ENCODE peak calls at places on chromosomes 4 and X, in eight cellular contexts. One of them, this sample, is unnamed.

GRCh38 chr4:128358231-128358902 is 70.8 kb upstream of the PGRMC2 start:
- DNase-seq in GM13977: no peak
- DNase-seq in osteocyte: no peak
- DNase-seq in progenitor cell of endocrine pancreas: no peak
- DNase-seq in mucosa of descending colon: no peak
- DNase-seq in epithelial cell of esophagus: peak; percentile 51
- DNase-seq in esophagus squamous epithelium: no peak
- DNase-seq in Calu3: no peak
- DNase-seq in this sample: no peak

GRCh38 chr4:143341186-143341755 is 4.6 kb downstream of the GAB1 start:
- DNase-seq in osteocyte: no peak
- DNase-seq in Calu3: no peak
- DNase-seq in progenitor cell of endocrine pancreas: no peak
- DNase-seq in esophagus squamous epithelium: no peak
- DNase-seq in mucosa of descending colon: no peak
- DNase-seq in GM13977: no peak
- DNase-seq in epithelial cell of esophagus: no peak
- DNase-seq in this sample: no peak

GRCh38 chrX:80266979-80267378 is 153.3 kb upstream of the TENT5D start:
- DNase-seq in Calu3: no peak
- DNase-seq in epithelial cell of esophagus: no peak
- DNase-seq in esophagus squamous epithelium: no peak
- DNase-seq in GM13977: no peak
- DNase-seq in osteocyte: no peak
- DNase-seq in progenitor cell of endocrine pancreas: no peak
- DNase-seq in mucosa of descending colon: no peak
- DNase-seq in this sample: no peak

GRCh38 chr4:88457307-88458090 is 580 bp downstream of the HERC5 start:
- DNase-seq in mucosa of descending colon: peak; percentile 66
- DNase-seq in epithelial cell of esophagus: peak; percentile 37
- DNase-seq in Calu3: peak; percentile 36
- DNase-seq in osteocyte: no peak
- DNase-seq in progenitor cell of endocrine pancreas: peak; percentile 37
- DNase-seq in esophagus squamous epithelium: no peak
- DNase-seq in GM13977: no peak
- DNase-seq in this sample: peak; percentile 68

GRCh38 chr4:31175242-31175910 is 455.2 kb downstream of the PCDH7 start:
- DNase-seq in mucosa of descending colon: no peak
- DNase-seq in Calu3: no peak
- DNase-seq in esophagus squamous epithelium: no peak
- DNase-seq in progenitor cell of endocrine pancreas: no peak
- DNase-seq in osteocyte: no peak
- DNase-seq in epithelial cell of esophagus: peak; percentile 78
- DNase-seq in GM13977: no peak
- DNase-seq in this sample: no peak

GRCh38 chr4:6688879-6689505 is 4.7 kb upstream of the S100P start:
- DNase-seq in GM13977: peak; percentile 80
- DNase-seq in progenitor cell of endocrine pancreas: peak; percentile 47
- DNase-seq in Calu3: peak; percentile 78
- DNase-seq in mucosa of descending colon: peak; percentile 61
- DNase-seq in esophagus squamous epithelium: no peak
- DNase-seq in epithelial cell of esophagus: peak; percentile 94
- DNase-seq in osteocyte: peak; percentile 91
- DNase-seq in this sample: no peak

GRCh38 chr4:15018389-15018788 is 16.1 kb downstream of the CPEB2 start:
- DNase-seq in mucosa of descending colon: no peak
- DNase-seq in GM13977: no peak
- DNase-seq in progenitor cell of endocrine pancreas: no peak
- DNase-seq in Calu3: no peak
- DNase-seq in osteocyte: no peak
- DNase-seq in esophagus squamous epithelium: no peak
- DNase-seq in epithelial cell of esophagus: no peak
- DNase-seq in this sample: no peak

GRCh38 chr4:118086334-118086733 is 52.0 kb downstream of the NDST3 start:
- DNase-seq in progenitor cell of endocrine pancreas: no peak
- DNase-seq in mucosa of descending colon: no peak
- DNase-seq in esophagus squamous epithelium: no peak
- DNase-seq in GM13977: no peak
- DNase-seq in Calu3: peak; percentile 1
- DNase-seq in osteocyte: no peak
- DNase-seq in epithelial cell of esophagus: peak; percentile 74
- DNase-seq in this sample: no peak

GRCh38 chr4:84215218-84215617 is 283.9 kb downstream of the NKX6-1 start:
- DNase-seq in progenitor cell of endocrine pancreas: no peak
- DNase-seq in esophagus squamous epithelium: no peak
- DNase-seq in osteocyte: no peak
- DNase-seq in GM13977: no peak
- DNase-seq in epithelial cell of esophagus: no peak
- DNase-seq in mucosa of descending colon: no peak
- DNase-seq in Calu3: no peak
- DNase-seq in this sample: no peak

GRCh38 chr4:139443661-139444060 is 10.3 kb upstream of the RAB33B start:
- DNase-seq in osteocyte: no peak
- DNase-seq in mucosa of descending colon: no peak
- DNase-seq in Calu3: no peak
- DNase-seq in esophagus squamous epithelium: no peak
- DNase-seq in epithelial cell of esophagus: no peak
- DNase-seq in progenitor cell of endocrine pancreas: no peak
- DNase-seq in GM13977: no peak
- DNase-seq in this sample: no peak

GRCh38 chr4:10664408-10664807 is 20.2 kb downstream of the CLNK start:
- DNase-seq in GM13977: no peak
- DNase-seq in Calu3: peak; percentile 17
- DNase-seq in osteocyte: no peak
- DNase-seq in epithelial cell of esophagus: peak; percentile 79
- DNase-seq in esophagus squamous epithelium: no peak
- DNase-seq in progenitor cell of endocrine pancreas: no peak
- DNase-seq in mucosa of descending colon: no peak
- DNase-seq in this sample: no peak

GRCh38 chrX:30504309-30504708 is 73.3 kb downstream of the TASL start:
- DNase-seq in GM13977: peak; percentile 24
- DNase-seq in esophagus squamous epithelium: no peak
- DNase-seq in progenitor cell of endocrine pancreas: no peak
- DNase-seq in epithelial cell of esophagus: peak; percentile 27
- DNase-seq in mucosa of descending colon: no peak
- DNase-seq in Calu3: no peak
- DNase-seq in osteocyte: no peak
- DNase-seq in this sample: no peak

GRCh38 chr4:109967798-109968520 is 55.3 kb downstream of the EGF start:
- DNase-seq in mucosa of descending colon: no peak
- DNase-seq in progenitor cell of endocrine pancreas: no peak
- DNase-seq in esophagus squamous epithelium: no peak
- DNase-seq in GM13977: no peak
- DNase-seq in Calu3: peak; percentile 34
- DNase-seq in epithelial cell of esophagus: peak; percentile 93
- DNase-seq in osteocyte: no peak
- DNase-seq in this sample: no peak

GRCh38 chrX:129780441-129781105 is 824 bp downstream of the SASH3 start:
- DNase-seq in progenitor cell of endocrine pancreas: no peak
- DNase-seq in osteocyte: no peak
- DNase-seq in GM13977: no peak
- DNase-seq in esophagus squamous epithelium: no peak
- DNase-seq in Calu3: no peak
- DNase-seq in epithelial cell of esophagus: no peak
- DNase-seq in mucosa of descending colon: no peak
- DNase-seq in this sample: no peak

GRCh38 chr4:89723096-89723495 is 113.9 kb downstream of the SNCA start:
- DNase-seq in mucosa of descending colon: no peak
- DNase-seq in progenitor cell of endocrine pancreas: no peak
- DNase-seq in esophagus squamous epithelium: no peak
- DNase-seq in Calu3: no peak
- DNase-seq in GM13977: no peak
- DNase-seq in epithelial cell of esophagus: peak; percentile 2
- DNase-seq in osteocyte: no peak
- DNase-seq in this sample: no peak

GRCh38 chrX:110851780-110852179 is 56.2 kb upstream of the CHRDL1 start:
- DNase-seq in esophagus squamous epithelium: no peak
- DNase-seq in mucosa of descending colon: no peak
- DNase-seq in Calu3: peak; percentile 37
- DNase-seq in progenitor cell of endocrine pancreas: no peak
- DNase-seq in GM13977: no peak
- DNase-seq in epithelial cell of esophagus: peak; percentile 54
- DNase-seq in osteocyte: no peak
- DNase-seq in this sample: no peak

GRCh38 chrX:57313583-57314215 is 27.2 kb downstream of the FAAH2 start:
- DNase-seq in osteocyte: no peak
- DNase-seq in epithelial cell of esophagus: no peak
- DNase-seq in GM13977: no peak
- DNase-seq in mucosa of descending colon: no peak
- DNase-seq in Calu3: no peak
- DNase-seq in esophagus squamous epithelium: no peak
- DNase-seq in progenitor cell of endocrine pancreas: no peak
- DNase-seq in this sample: no peak

GRCh38 chr4:8538076-8538702 is 42.0 kb upstream of the GPR78 start:
- DNase-seq in epithelial cell of esophagus: no peak
- DNase-seq in esophagus squamous epithelium: no peak
- DNase-seq in progenitor cell of endocrine pancreas: no peak
- DNase-seq in GM13977: no peak
- DNase-seq in mucosa of descending colon: no peak
- DNase-seq in Calu3: no peak
- DNase-seq in osteocyte: no peak
- DNase-seq in this sample: no peak

GRCh38 chr4:109947457-109947856 is 34.8 kb downstream of the EGF start:
- DNase-seq in esophagus squamous epithelium: no peak
- DNase-seq in osteocyte: no peak
- DNase-seq in Calu3: no peak
- DNase-seq in mucosa of descending colon: no peak
- DNase-seq in progenitor cell of endocrine pancreas: no peak
- DNase-seq in epithelial cell of esophagus: peak; percentile 95
- DNase-seq in GM13977: no peak
- DNase-seq in this sample: no peak

GRCh38 chr4:3442959-3443749 is 1.4 kb downstream of the HGFAC start:
- DNase-seq in mucosa of descending colon: peak; percentile 72
- DNase-seq in epithelial cell of esophagus: peak; percentile 42
- DNase-seq in progenitor cell of endocrine pancreas: peak; percentile 52
- DNase-seq in GM13977: peak; percentile 96
- DNase-seq in esophagus squamous epithelium: no peak
- DNase-seq in Calu3: peak; percentile 66
- DNase-seq in osteocyte: no peak
- DNase-seq in this sample: peak; percentile 76

GRCh38 chr4:177308125-177308524 is 1.5 kb upstream of the NEIL3 start:
- DNase-seq in GM13977: no peak
- DNase-seq in epithelial cell of esophagus: peak; percentile 66
- DNase-seq in mucosa of descending colon: no peak
- DNase-seq in esophagus squamous epithelium: no peak
- DNase-seq in progenitor cell of endocrine pancreas: no peak
- DNase-seq in Calu3: no peak
- DNase-seq in osteocyte: no peak
- DNase-seq in this sample: no peak

GRCh38 chr4:42673084-42673429 is 16.2 kb upstream of the ATP8A1 start:
- DNase-seq in epithelial cell of esophagus: peak; percentile 72
- DNase-seq in Calu3: no peak
- DNase-seq in GM13977: no peak
- DNase-seq in osteocyte: no peak
- DNase-seq in mucosa of descending colon: no peak
- DNase-seq in esophagus squamous epithelium: no peak
- DNase-seq in progenitor cell of endocrine pancreas: no peak
- DNase-seq in this sample: no peak

GRCh38 chrX:21745756-21746155 is 12.2 kb downstream of the SMPX start:
- DNase-seq in mucosa of descending colon: peak; percentile 40
- DNase-seq in esophagus squamous epithelium: no peak
- DNase-seq in Calu3: peak; percentile 53
- DNase-seq in progenitor cell of endocrine pancreas: no peak
- DNase-seq in GM13977: peak; percentile 11
- DNase-seq in epithelial cell of esophagus: peak; percentile 20
- DNase-seq in osteocyte: no peak
- DNase-seq in this sample: peak; percentile 52

GRCh38 chr4:185015108-185015507 is 3.2 kb upstream of the HELT start:
- DNase-seq in Calu3: no peak
- DNase-seq in esophagus squamous epithelium: no peak
- DNase-seq in progenitor cell of endocrine pancreas: no peak
- DNase-seq in GM13977: no peak
- DNase-seq in epithelial cell of esophagus: no peak
- DNase-seq in osteocyte: no peak
- DNase-seq in mucosa of descending colon: no peak
- DNase-seq in this sample: no peak
- TF ChIP-seq CTCF in Calu3: no peak
- TF ChIP-seq CTCF in esophagus squamous epithelium: no peak
- TF ChIP-seq CTCF in progenitor cell of endocrine pancreas: no peak
- TF ChIP-seq CTCF in GM13977: no peak
- TF ChIP-seq CTCF in epithelial cell of esophagus: no peak
- TF ChIP-seq CTCF in osteocyte: no peak
- TF ChIP-seq CTCF in mucosa of descending colon: no peak
- TF ChIP-seq CTCF in this sample: no peak

DNA sequence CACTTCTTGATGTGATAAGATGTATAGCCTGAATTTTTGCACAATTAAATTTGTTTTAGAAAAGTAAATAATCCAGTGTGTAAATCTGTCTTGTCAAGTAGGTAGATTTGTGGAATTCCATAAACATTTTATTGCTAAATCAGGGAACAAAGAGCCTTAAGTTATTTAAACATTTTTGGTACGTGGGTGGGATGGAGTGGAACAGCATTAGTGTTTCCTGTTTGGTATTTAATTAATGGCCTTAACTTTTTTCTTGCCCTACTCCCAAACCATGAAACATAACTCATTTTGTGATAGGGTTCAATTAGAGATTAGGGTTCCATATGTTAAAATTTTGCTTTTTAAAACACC is 5.1 kb downstream of the NUDT9 start:
- DNase-seq in esophagus squamous epithelium: no peak
- DNase-seq in mucosa of descending colon: no peak
- DNase-seq in GM13977: no peak
- DNase-seq in epithelial cell of esophagus: no peak
- DNase-seq in Calu3: no peak
- DNase-seq in osteocyte: no peak
- DNase-seq in progenitor cell of endocrine pancreas: no peak
- DNase-seq in this sample: no peak
- TF ChIP-seq CTCF in esophagus squamous epithelium: no peak
- TF ChIP-seq CTCF in mucosa of descending colon: no peak
- TF ChIP-seq CTCF in GM13977: no peak
- TF ChIP-seq CTCF in epithelial cell of esophagus: no peak
- TF ChIP-seq CTCF in Calu3: no peak
- TF ChIP-seq CTCF in osteocyte: no peak
- TF ChIP-seq CTCF in progenitor cell of endocrine pancreas: no peak
- TF ChIP-seq CTCF in this sample: no peak

GRCh38 chr4:22237155-22237751 is 278.6 kb downstream of the ADGRA3 start:
- DNase-seq in GM13977: no peak
- DNase-seq in progenitor cell of endocrine pancreas: peak; percentile 17
- DNase-seq in Calu3: peak; percentile 70
- DNase-seq in mucosa of descending colon: peak; percentile 88
- DNase-seq in epithelial cell of esophagus: peak; percentile 48
- DNase-seq in osteocyte: no peak
- DNase-seq in esophagus squamous epithelium: no peak
- DNase-seq in this sample: peak; percentile 40
- TF ChIP-seq CTCF in GM13977: peak; percentile 14
- TF ChIP-seq CTCF in progenitor cell of endocrine pancreas: peak; percentile 65
- TF ChIP-seq CTCF in Calu3: peak; percentile 75
- TF ChIP-seq CTCF in mucosa of descending colon: peak; percentile 50
- TF ChIP-seq CTCF in epithelial cell of esophagus: peak; percentile 41
- TF ChIP-seq CTCF in osteocyte: peak; percentile 32
- TF ChIP-seq CTCF in esophagus squamous epithelium: peak; percentile 35
- TF ChIP-seq CTCF in this sample: peak; percentile 43

DNA sequence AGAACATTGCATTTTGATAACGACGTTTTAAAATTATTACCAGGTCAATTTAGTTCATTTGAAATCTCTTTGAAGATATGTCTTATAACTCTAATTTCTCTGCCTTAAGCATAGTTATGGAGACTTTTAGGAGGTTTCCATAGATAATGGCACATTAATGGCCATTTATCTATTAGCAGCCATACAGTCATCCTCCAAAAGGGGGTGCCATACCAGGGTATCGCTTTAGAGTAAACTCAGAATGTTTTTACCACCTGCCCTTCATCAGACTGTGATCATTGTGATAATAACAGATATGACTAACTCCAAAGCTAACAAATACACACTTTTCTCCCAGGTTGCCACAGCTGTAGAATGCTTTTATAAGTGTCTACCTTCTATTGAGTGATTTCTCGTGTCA is 461.5 kb downstream of the FSTL5 start:
- DNase-seq in osteocyte: no peak
- DNase-seq in progenitor cell of endocrine pancreas: no peak
- DNase-seq in mucosa of descending colon: no peak
- DNase-seq in Calu3: no peak
- DNase-seq in esophagus squamous epithelium: no peak
- DNase-seq in GM13977: no peak
- DNase-seq in epithelial cell of esophagus: no peak
- DNase-seq in this sample: no peak
- TF ChIP-seq CTCF in osteocyte: no peak
- TF ChIP-seq CTCF in progenitor cell of endocrine pancreas: peak; percentile 12
- TF ChIP-seq CTCF in mucosa of descending colon: no peak
- TF ChIP-seq CTCF in Calu3: no peak
- TF ChIP-seq CTCF in esophagus squamous epithelium: no peak
- TF ChIP-seq CTCF in GM13977: peak; percentile 31
- TF ChIP-seq CTCF in epithelial cell of esophagus: no peak
- TF ChIP-seq CTCF in this sample: peak; percentile 17